ENCODE peak calls at places on chromosomes 12 and 14, in four cellular contexts. G, J, B and F are unnamed samples. For H3K4me1 and H3K36me3, the result is how much of the 10 kb centered on the place peaks cover.

GRCh38 chr14:104505085-104506074 is 74.2 kb upstream of the C14orf180 start:
- DNase-seq in G (no peak), J (no peak), B (no peak), F (no peak)

GRCh38 chr12:57169969-57170368 is 22.6 kb upstream of the LRP1-AS start:
- DNase-seq in G (no peak), J (no peak), B (no peak), F (no peak)

GRCh38 chr12:45216983-45217485 is 1.1 kb downstream of the ANO6 start:
- DNase-seq in G (no peak), J (no peak), B (no peak), F (peak)

GRCh38 chr12:17954788-17955187 is 135.2 kb downstream of the RERGL start:
- DNase-seq in G (no peak), J (no peak), B (no peak), F (no peak)

GRCh38 chr12:61891632-61892031 is 368.6 kb upstream of the USP15 start:
- DNase-seq in G (no peak), J (no peak), B (no peak), F (no peak)

GRCh38 chr12:19915392-19916192 is 452.7 kb upstream of the PDE3A start:
- DNase-seq in G (no peak), J (peak), B (no peak), F (no peak)

GRCh38 chr12:88969127-88969526 is 383.2 kb downstream of the DUSP6 start:
- DNase-seq in G (no peak), J (no peak), B (no peak), F (no peak)

GRCh38 chr12:76859621-76860020 is 19.2 kb downstream of the CSRP2 start:
- DNase-seq in G (no peak), J (no peak), B (no peak), F (no peak)

GRCh38 chr12:63805704-63806672 is 26.3 kb downstream of the RXYLT1 start:
- DNase-seq in G (peak), J (no peak), B (no peak), F (no peak)

GRCh38 chr12:69275471-69275891 is 36.1 kb downstream of the CPSF6 start:
- DNase-seq in G (no peak), J (no peak), B (no peak), F (peak)

GRCh38 chr12:91205791-91206190 is 23.2 kb upstream of the DCN start:
- DNase-seq in G (no peak), J (no peak), B (no peak), F (no peak)

GRCh38 chr12:41899577-41899976 is 245.1 kb downstream of the GXYLT1 start:
- DNase-seq in G (no peak), J (no peak), B (no peak), F (no peak)

GRCh38 chr12:31324845-31325523 is 966 bp downstream of the SINHCAF start:
- DNase-seq in G (peak), J (peak), B (peak), F (peak)

GRCh38 chr12:112008918-112009317 is 4.0 kb downstream of the TMEM116 start:
- DNase-seq in G (no peak), J (no peak), B (no peak), F (no peak)

GRCh38 chr12:78568326-78569020 is 296.1 kb upstream of the SYT1 start:
- DNase-seq in G (no peak), J (peak), B (no peak), F (no peak)

GRCh38 chr12:57735198-57735855 is 3.2 kb downstream of the AGAP2 start:
- DNase-seq in G (no peak), J (no peak), B (peak), F (no peak)

GRCh38 chr12:39975374-39975918 is 130.4 kb downstream of the SLC2A13 start:
- DNase-seq in G (no peak), J (no peak), B (no peak), F (no peak)

GRCh38 chr12:39966738-39967137 is 139.1 kb downstream of the SLC2A13 start:
- DNase-seq in G (no peak), J (no peak), B (no peak), F (no peak)

GRCh38 chr12:39971348-39971747 is 134.5 kb downstream of the SLC2A13 start:
- DNase-seq in G (no peak), J (no peak), B (no peak), F (no peak)

GRCh38 chr12:39966251-39966650 is 139.6 kb downstream of the SLC2A13 start:
- DNase-seq in G (no peak), J (no peak), B (no peak), F (no peak)

DNA sequence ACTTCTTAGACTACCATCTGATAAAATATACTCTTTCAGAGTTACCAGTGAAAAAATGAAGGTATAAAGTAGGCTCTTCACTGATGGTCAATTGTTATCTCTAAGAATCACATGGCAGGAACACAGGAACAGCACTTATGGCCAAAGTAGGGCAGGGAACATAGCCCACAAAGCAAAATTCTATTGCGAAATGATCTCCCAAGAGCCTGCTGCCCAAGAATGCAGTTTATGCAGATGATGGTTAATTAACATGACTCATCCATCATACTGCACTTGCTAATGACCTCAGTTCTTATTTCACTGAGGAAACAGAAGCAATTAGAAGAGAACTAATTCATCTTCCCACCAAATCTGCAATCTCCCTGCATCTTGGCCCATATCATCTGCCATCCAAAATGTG is 133.8 kb downstream of the SLC2A13 start:
- DNase-seq in G (no peak), J (no peak), B (no peak), F (no peak)
- H3K4me1 ChIP-seq in G (under half), J (under half), B (under half), F (under half)

GRCh38 chr12:90124289-90124688 is 415.7 kb upstream of the ATP2B1 start:
- DNase-seq in G (no peak), J (no peak), B (no peak), F (no peak)

GRCh38 chr12:90126125-90126524 is 417.5 kb upstream of the ATP2B1 start:
- DNase-seq in G (no peak), J (no peak), B (no peak), F (no peak)

GRCh38 chr12:90128526-90128925 is 419.9 kb upstream of the ATP2B1 start:
- DNase-seq in G (no peak), J (no peak), B (no peak), F (no peak)

GRCh38 chr12:90122716-90123115 is 414.1 kb upstream of the ATP2B1 start:
- DNase-seq in G (no peak), J (no peak), B (no peak), F (no peak)

DNA sequence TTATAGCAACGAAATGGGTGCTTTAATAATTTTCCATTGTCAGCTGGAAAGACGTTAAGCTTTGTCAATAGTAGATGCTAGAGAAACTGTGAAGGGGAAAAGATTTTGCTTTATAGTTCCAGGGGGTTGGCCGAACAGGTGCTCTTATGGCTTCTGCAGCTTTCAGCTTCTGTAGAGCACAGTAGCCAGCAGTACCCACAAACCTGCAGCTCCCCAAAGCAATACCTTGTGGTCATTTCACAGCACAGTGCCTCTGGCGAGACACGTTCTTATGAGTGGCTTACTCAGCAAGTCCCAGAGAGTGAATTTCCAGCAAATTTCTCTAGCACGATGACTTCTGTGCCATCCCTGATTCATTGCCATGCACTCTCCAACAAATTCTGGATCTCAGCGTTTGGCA is 416.3 kb upstream of the ATP2B1 start:
- DNase-seq in G (no peak), J (no peak), B (no peak), F (no peak)
- H3K36me3 ChIP-seq in G (under half), J (under half), B (under half), F (under half)

GRCh38 chr14:54685286-54685845 is 118.4 kb downstream of the SAMD4A start:
- DNase-seq in G (no peak), J (no peak), B (no peak), F (no peak)
- H3K4me1 ChIP-seq in G (under half), J (under half), B (half or more), F (under half)

DNA sequence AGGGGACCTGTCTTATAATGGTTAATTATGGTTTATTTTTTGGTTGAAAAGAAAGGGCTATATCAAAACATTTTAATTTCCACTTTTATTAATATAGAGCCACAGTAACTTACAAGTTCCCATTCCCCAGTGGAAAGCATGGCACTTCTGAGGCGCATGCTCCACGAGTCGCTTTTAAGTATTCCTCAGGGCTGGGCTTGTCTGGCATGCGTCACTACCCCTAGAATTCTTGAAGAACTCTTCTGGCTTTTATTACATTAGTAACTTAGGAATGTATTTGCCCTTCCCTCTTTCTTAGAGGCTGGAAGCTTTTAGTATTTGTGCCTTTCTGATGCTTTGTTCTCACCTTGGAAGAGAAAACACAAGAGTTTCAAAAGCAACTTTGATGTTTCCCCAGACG is 81.1 kb downstream of the ESR2 start:
- DNase-seq in G (no peak), J (peak), B (no peak), F (no peak)
- H3K36me3 ChIP-seq in G (under half), J (under half), B (under half), F (under half)

GRCh38 chr12:113127791-113128199 is 7.8 kb downstream of the RASAL1 start:
- DNase-seq in G (no peak), J (no peak), B (no peak), F (no peak)
- H3K4me1 ChIP-seq in G (under half), J (under half), B (under half), F (under half)